ENCODE peak calls at places on chromosomes 12 and 14, in four cellular contexts. V is lower lobe of right lung, K is left ventricle myocardium superior, Q is omental fat pad. M is an unnamed sample.

GRCh38 chr12:67766370-67766769 is 117.8 kb downstream of the DYRK2 start:
- ATAC-seq in V (no peak), K (no peak), Q (no peak), M (peak; percentile 63)

GRCh38 chr12:116659771-116660481 is 77.9 kb downstream of the SPRING1 start:
- ATAC-seq in V (no peak), K (no peak), Q (peak; percentile 67), M (no peak)

GRCh38 chr14:90184571-90185266 is 71.6 kb upstream of the PSMC1 start:
- ATAC-seq in V (no peak), K (no peak), Q (no peak), M (no peak)

GRCh38 chr12:108802666-108803036 is 54.7 kb downstream of the SSH1 start:
- ATAC-seq in V (no peak), K (no peak), Q (peak; percentile 21), M (no peak)

GRCh38 chr14:94969766-94970165 is 187.6 kb downstream of the DICER1 start:
- ATAC-seq in V (no peak), K (no peak), Q (no peak), M (no peak)

GRCh38 chr14:49303952-49304516 is 282.1 kb downstream of the RPS29 start:
- ATAC-seq in V (no peak), K (no peak), Q (peak; percentile 37), M (peak; percentile 29)

GRCh38 chr14:24132061-24132685 is 1.7 kb downstream of the FITM1 start:
- ATAC-seq in V (no peak), K (peak; percentile 3), Q (no peak), M (peak; percentile 12)

GRCh38 chr14:60637490-60638452 is 11.5 kb downstream of the SIX1 start:
- ATAC-seq in V (peak; percentile 59), K (peak; percentile 18), Q (no peak), M (peak; percentile 38)

GRCh38 chr12:106071686-106072085 is 67.1 kb downstream of the NUAK1 start:
- ATAC-seq in V (no peak), K (no peak), Q (peak; percentile 46), M (no peak)

GRCh38 chr12:22396253-22396652 is 61.7 kb upstream of the ST8SIA1 start:
- ATAC-seq in V (no peak), K (no peak), Q (no peak), M (no peak)

GRCh38 chr14:106843951-106844483 is 1317.6 kb downstream of the TMEM121 start:
- ATAC-seq in V (peak; percentile 50), K (peak; percentile 41), Q (no peak), M (no peak)

GRCh38 chr14:65277580-65278270 is 134.8 kb upstream of the FUT8 start:
- ATAC-seq in V (no peak), K (no peak), Q (no peak), M (no peak)

GRCh38 chr12:107134558-107134957 is 41.2 kb upstream of the CRY1 start:
- ATAC-seq in V (no peak), K (no peak), Q (no peak), M (peak; percentile 43)

M was measured in esophagus mucosa.